ENCODE peak calls at places on chromosomes 5 and 9, in five cellular contexts. E is NCI-H146; S is mucosa of gallbladder; N is central memory CD4-positive, alpha-beta T cell; X is T-helper 17 cell. U is an unnamed sample.

GRCh38 chr9:68585034-68585761 is 44.5 kb upstream of the TMEM252 start:
- DNase-seq in X (no peak), N (no peak), E (peak), S (no peak), U (no peak)

GRCh38 chr9:128187361-128187760 is 4.0 kb downstream of the CIZ1 start:
- DNase-seq in X (no peak), E (no peak), N (no peak), S (no peak), U (no peak)

GRCh38 chr9:103839197-103839596 is 254.9 kb upstream of the SMC2 start:
- DNase-seq in X (no peak), S (no peak), N (no peak), E (no peak), U (no peak)

GRCh38 chr5:72387985-72388384 is 67.8 kb downstream of the PTCD2 start:
- DNase-seq in X (no peak), S (no peak), N (no peak), E (no peak), U (peak)

GRCh38 chr5:180053061-180053602 is 18.4 kb downstream of the RNF130 start:
- DNase-seq in E (no peak), X (no peak), N (no peak), S (no peak), U (no peak)

GRCh38 chr9:93599571-93600403 is 23.4 kb downstream of the PHF2 start:
- DNase-seq in N (no peak), S (peak), X (no peak), E (peak), U (no peak)

GRCh38 chr5:166845044-166845443 is 1446.4 kb upstream of the WWC1 start:
- DNase-seq in N (no peak), E (no peak), S (peak), X (no peak), U (no peak)

GRCh38 chr9:35673132-35673997 is at the start of gene CA9:
- DNase-seq in S (peak), X (no peak), E (no peak), N (no peak), U (no peak)

GRCh38 chr9:13322828-13323550 is 43.5 kb upstream of the MPDZ start:
- DNase-seq in S (peak), N (no peak), E (no peak), X (no peak), U (no peak)

GRCh38 chr5:87097664-87098063 is 170.0 kb upstream of the RASA1 start:
- DNase-seq in X (no peak), E (no peak), N (no peak), S (no peak), U (no peak)

GRCh38 chr9:90299963-90300362 is 342.7 kb downstream of the DIRAS2 start:
- DNase-seq in X (no peak), S (no peak), E (peak), N (no peak), U (no peak)

GRCh38 chr5:55634866-55635265 is 77.3 kb downstream of the SLC38A9 start:
- DNase-seq in E (no peak), S (no peak), X (no peak), N (no peak), U (no peak)

GRCh38 chr5:38796000-38796738 is 49.6 kb upstream of the OSMR start:
- DNase-seq in E (no peak), X (no peak), N (no peak), S (no peak), U (no peak)

GRCh38 chr9:4572184-4572826 is 82.0 kb downstream of the SLC1A1 start:
- DNase-seq in E (no peak), X (no peak), S (no peak), N (peak), U (no peak)

GRCh38 chr5:172859966-172860365 is 25.9 kb downstream of the ERGIC1 start:
- DNase-seq in E (no peak), X (no peak), N (no peak), S (no peak), U (no peak)

GRCh38 chr5:53479656-53480473 is 564 bp upstream of the FST start:
- DNase-seq in S (peak), X (no peak), E (peak), N (peak), U (no peak)

GRCh38 chr5:153767221-153768218 is 271.2 kb downstream of the FAM114A2 start:
- DNase-seq in X (no peak), S (no peak), N (no peak), E (peak), U (no peak)

GRCh38 chr5:135031813-135032612 is 2.0 kb downstream of the PITX1 start:
- DNase-seq in S (no peak), X (no peak), E (no peak), N (no peak), U (no peak)

GRCh38 chr9:130343445-130343918 is 77.9 kb downstream of the HMCN2 start:
- DNase-seq in E (no peak), N (no peak), X (no peak), S (no peak), U (no peak)

GRCh38 chr9:14511452-14511851 is 181.8 kb downstream of the ZDHHC21 start:
- DNase-seq in X (no peak), E (no peak), N (no peak), S (no peak), U (no peak)

GRCh38 chr5:60349891-60350415 is 350.0 kb downstream of the DEPDC1B start:
- DNase-seq in E (no peak), X (no peak), S (no peak), N (no peak), U (no peak)

GRCh38 chr5:94658272-94658671 is 39.8 kb downstream of the SLF1 start:
- DNase-seq in S (no peak), E (no peak), X (no peak), N (no peak), U (no peak)

GRCh38 chr5:107671742-107672211 is 1.0 kb upstream of the EFNA5 start:
- DNase-seq in X (no peak), N (no peak), S (peak), E (peak), U (peak)

GRCh38 chr5:65100846-65101678 is 332.3 kb downstream of the CWC27 start:
- DNase-seq in N (no peak), S (peak), X (no peak), E (peak), U (peak)